ENCODE peak calls at places on chromosome 20, in eight cellular contexts. G is NCI-H1105; J is NCI-H2171 treated with DMSO at 0.1 percent for 48 hours; T is stomach; R is NCI-H345; A is left colon; B is CD8-positive, alpha-beta T cell; P is central memory CD4-positive, alpha-beta T cell. V is an unnamed sample.

GRCh38 chr20:774680-775057 is 6.4 kb upstream of the SLC52A3 start:
- DNase-seq in G (no peak), J (no peak), T (no peak), R (no peak), A (no peak), B (no peak), P (no peak), V (no peak)

GRCh38 chr20:38217791-38218565 is 42.6 kb downstream of the KIAA1755 start:
- DNase-seq in G (no peak), J (peak; percentile 36), T (no peak), R (no peak), A (no peak), B (no peak), P (no peak), V (no peak)

GRCh38 chr20:42100137-42100704 is 482.0 kb upstream of the CHD6 start:
- DNase-seq in G (no peak), J (no peak), T (no peak), R (no peak), A (no peak), B (no peak), P (no peak), V (no peak)

GRCh38 chr20:36950432-36951197 is 893 bp downstream of the SAMHD1 start:
- DNase-seq in G (no peak), J (no peak), T (peak; percentile 28), R (peak; percentile 37), A (no peak), B (no peak), P (peak; percentile 54), V (no peak)

GRCh38 chr20:31517373-31517772 is 3.1 kb downstream of the HM13 start:
- DNase-seq in G (no peak), J (peak; percentile 22), T (peak; percentile 74), R (peak; percentile 36), A (peak; percentile 32), B (no peak), P (no peak), V (no peak)

GRCh38 chr20:45890997-45891983 is at the start of the genes CTSA and NEURL2:
- DNase-seq in G (peak; percentile 76), J (peak; percentile 88), T (peak; percentile 97), R (peak; percentile 92), A (peak; percentile 99), B (peak; percentile 69), P (peak; percentile 81), V (no peak)

GRCh38 chr20:57306747-57307146 is 22.9 kb upstream of the SPO11 start:
- DNase-seq in G (no peak), J (no peak), T (no peak), R (no peak), A (no peak), B (no peak), P (no peak), V (no peak)

GRCh38 chr20:36591854-36592641 is 13.5 kb upstream of the RAB5IF start:
- DNase-seq in G (peak; percentile 27), J (no peak), T (no peak), R (peak; percentile 45), A (no peak), B (no peak), P (peak; percentile 65), V (no peak)

GRCh38 chr20:35055445-35056276 is 36.9 kb downstream of the TRPC4AP start:
- DNase-seq in G (no peak), J (no peak), T (no peak), R (no peak), A (no peak), B (no peak), P (no peak), V (no peak)

GRCh38 chr20:33915726-33916331 is 77.9 kb upstream of the RALY start:
- DNase-seq in G (no peak), J (no peak), T (peak; percentile 52), R (no peak), A (peak; percentile 69), B (peak; percentile 38), P (peak; percentile 30), V (peak; percentile 18)

GRCh38 chr20:58892126-58892931 is 39.8 kb downstream of the GNAS start:
- DNase-seq in G (peak; percentile 85), J (peak; percentile 87), T (peak; percentile 67), R (peak; percentile 79), A (peak; percentile 83), B (peak; percentile 57), P (peak; percentile 72), V (peak; percentile 12)

GRCh38 chr20:63280929-63281545 is 8.4 kb downstream of the ARFGAP1 start:
- DNase-seq in G (no peak), J (no peak), T (no peak), R (no peak), A (no peak), B (no peak), P (no peak), V (no peak)

GRCh38 chr20:36604952-36605308 is 649 bp upstream of the RAB5IF start:
- DNase-seq in G (no peak), J (no peak), T (peak; percentile 41), R (no peak), A (peak; percentile 62), B (peak; percentile 31), P (no peak), V (no peak)

GRCh38 chr20:50110141-50111047 is 2.6 kb downstream of the UBE2V1 start:
- DNase-seq in G (no peak), J (no peak), T (peak; percentile 33), R (no peak), A (peak; percentile 46), B (peak; percentile 36), P (peak; percentile 50), V (no peak)

GRCh38 chr20:50029083-50029696 is 46.4 kb downstream of the SNAI1 start:
- DNase-seq in G (no peak), J (no peak), T (no peak), R (no peak), A (no peak), B (no peak), P (no peak), V (no peak)

GRCh38 chr20:63322923-63323253 is 29.9 kb downstream of the COL20A1 start:
- DNase-seq in G (no peak), J (no peak), T (no peak), R (no peak), A (no peak), B (no peak), P (no peak), V (no peak)

GRCh38 chr20:57620274-57620990 is at the start of gene ZBP1:
- DNase-seq in G (no peak), J (no peak), T (peak; percentile 65), R (no peak), A (peak; percentile 75), B (peak; percentile 55), P (peak; percentile 66), V (no peak)

GRCh38 chr20:44780226-44780625 is 30.1 kb downstream of the RIMS4 start:
- DNase-seq in G (no peak), J (no peak), T (no peak), R (no peak), A (peak; percentile 57), B (peak; percentile 11), P (no peak), V (no peak)

GRCh38 chr20:2762578-2763131 is 37.8 kb downstream of the CPXM1 start:
- DNase-seq in G (no peak), J (peak; percentile 65), T (no peak), R (peak; percentile 70), A (no peak), B (no peak), P (no peak), V (no peak)

GRCh38 chr20:62282877-62283503 is 19.8 kb upstream of the ADRM1 start:
- DNase-seq in G (no peak), J (no peak), T (no peak), R (no peak), A (no peak), B (no peak), P (no peak), V (no peak)

GRCh38 chr20:1565461-1565860 is 8.0 kb upstream of the SIRPD start:
- DNase-seq in G (no peak), J (no peak), T (no peak), R (no peak), A (no peak), B (no peak), P (no peak), V (no peak)

GRCh38 chr20:38896009-38896594 is 30.1 kb upstream of the FAM83D start:
- DNase-seq in G (no peak), J (no peak), T (no peak), R (no peak), A (no peak), B (no peak), P (no peak), V (no peak)

GRCh38 chr20:53238121-53238660 is 266.0 kb downstream of the TSHZ2 start:
- DNase-seq in G (no peak), J (no peak), T (no peak), R (no peak), A (no peak), B (no peak), P (no peak), V (no peak)

GRCh38 chr20:24863356-24863755 is 85.7 kb upstream of the CST7 start:
- DNase-seq in G (no peak), J (no peak), T (no peak), R (no peak), A (no peak), B (no peak), P (no peak), V (no peak)

GRCh38 chr20:5835870-5836269 is 85.7 kb downstream of the SHLD1 start:
- DNase-seq in G (no peak), J (no peak), T (no peak), R (no peak), A (no peak), B (no peak), P (peak; percentile 79), V (no peak)

GRCh38 chr20:38473353-38473795 is 731 bp downstream of the RALGAPB start:
- DNase-seq in G (peak; percentile 57), J (peak; percentile 14), T (peak; percentile 28), R (no peak), A (no peak), B (no peak), P (no peak), V (no peak)

GRCh38 chr20:45970646-45971424 is 1.2 kb downstream of the ZNF335 start:
- DNase-seq in G (no peak), J (no peak), T (peak; percentile 30), R (no peak), A (peak; percentile 62), B (no peak), P (peak; percentile 24), V (no peak)

GRCh38 chr20:11457476-11457875 is 460.2 kb upstream of the BTBD3 start:
- DNase-seq in G (no peak), J (no peak), T (no peak), R (no peak), A (no peak), B (no peak), P (no peak), V (no peak)

V was measured in Panc1.